ENCODE peak calls at places on chromosomes 3 and 15, in five cellular contexts. Q, X, F, M and O are unnamed samples.

GRCh38 chr3:126413693-126414080 is 19.0 kb downstream of the CFAP100 start:
- DNase-seq in Q (no peak), X (no peak), F (no peak), M (no peak), O (peak)

GRCh38 chr3:106328224-106328623 is 459.4 kb upstream of the CBLB start:
- DNase-seq in X (no peak), F (no peak), M (no peak), Q (no peak), O (no peak)

GRCh38 chr15:39704235-39704634 is 78.4 kb downstream of the FSIP1 start:
- DNase-seq in Q (no peak), F (no peak), X (no peak), M (no peak), O (no peak)

GRCh38 chr3:141450727-141451378 is 36.0 kb upstream of the RASA2 start:
- DNase-seq in X (no peak), M (no peak), Q (no peak), F (no peak), O (no peak)

GRCh38 chr3:181709537-181710279 is 2.0 kb upstream of the SOX2 start:
- DNase-seq in X (peak), M (peak), F (peak), Q (no peak), O (peak)

GRCh38 chr3:79490165-79491028 is 277.4 kb downstream of the ROBO1 start:
- DNase-seq in F (no peak), Q (no peak), X (peak), M (no peak), O (no peak)

GRCh38 chr3:8838765-8839423 is 69.5 kb upstream of the OXTR start:
- DNase-seq in M (no peak), F (no peak), Q (no peak), X (no peak), O (no peak)

GRCh38 chr15:69783211-69783610 is 314.5 kb downstream of the TLE3 start:
- DNase-seq in Q (no peak), F (no peak), M (no peak), X (no peak), O (no peak)

GRCh38 chr3:40086890-40087884 is 222.3 kb upstream of the EIF1B start:
- DNase-seq in F (no peak), Q (no peak), X (no peak), M (no peak), O (no peak)

GRCh38 chr3:59256233-59256632 is 206.4 kb upstream of the CFAP20DC start:
- DNase-seq in M (no peak), F (no peak), X (no peak), Q (no peak), O (no peak)